ENCODE peak calls at places on chromosomes 7 and 10, in six cellular contexts. One of them, this sample, is unnamed.

GRCh38 chr10:5284311-5285057 is 80.3 kb upstream of the UCN3 start:
- DNase-seq in kidney tubule cell: peak
- DNase-seq in sigmoid colon: no peak
- DNase-seq in SJSA1: peak
- DNase-seq in astrocyte of the cerebellum: no peak
- DNase-seq in NCI-H1105: no peak
- DNase-seq in this sample: peak

GRCh38 chr10:103605359-103606156 is 112.1 kb downstream of the NEURL1 start:
- DNase-seq in kidney tubule cell: peak
- DNase-seq in sigmoid colon: peak
- DNase-seq in SJSA1: peak
- DNase-seq in astrocyte of the cerebellum: no peak
- DNase-seq in NCI-H1105: no peak
- DNase-seq in this sample: peak

GRCh38 chr10:103942866-103943265 is 24.1 kb upstream of the SLK start:
- DNase-seq in kidney tubule cell: no peak
- DNase-seq in sigmoid colon: no peak
- DNase-seq in SJSA1: no peak
- DNase-seq in astrocyte of the cerebellum: no peak
- DNase-seq in NCI-H1105: no peak
- DNase-seq in this sample: no peak

GRCh38 chr7:73638921-73639320 is 14.6 kb upstream of the MLXIPL start:
- DNase-seq in kidney tubule cell: no peak
- DNase-seq in sigmoid colon: no peak
- DNase-seq in SJSA1: no peak
- DNase-seq in astrocyte of the cerebellum: no peak
- DNase-seq in NCI-H1105: no peak
- DNase-seq in this sample: no peak

GRCh38 chr10:133618851-133619250 is 7.7 kb downstream of the FRG2B start:
- DNase-seq in kidney tubule cell: no peak
- DNase-seq in sigmoid colon: no peak
- DNase-seq in SJSA1: no peak
- DNase-seq in astrocyte of the cerebellum: no peak
- DNase-seq in NCI-H1105: no peak
- DNase-seq in this sample: no peak

GRCh38 chr7:50739744-50740455 is 42.8 kb downstream of the GRB10 start:
- DNase-seq in kidney tubule cell: peak
- DNase-seq in sigmoid colon: no peak
- DNase-seq in SJSA1: no peak
- DNase-seq in astrocyte of the cerebellum: no peak
- DNase-seq in NCI-H1105: no peak
- DNase-seq in this sample: no peak

GRCh38 chr10:123203393-123204126 is 49.4 kb downstream of the BUB3 start:
- DNase-seq in kidney tubule cell: peak
- DNase-seq in sigmoid colon: no peak
- DNase-seq in SJSA1: no peak
- DNase-seq in astrocyte of the cerebellum: no peak
- DNase-seq in NCI-H1105: no peak
- DNase-seq in this sample: no peak

GRCh38 chr7:122975341-122975740 is 20.2 kb downstream of the TAS2R16 start:
- DNase-seq in kidney tubule cell: peak
- DNase-seq in sigmoid colon: no peak
- DNase-seq in SJSA1: peak
- DNase-seq in astrocyte of the cerebellum: peak
- DNase-seq in NCI-H1105: no peak
- DNase-seq in this sample: peak

GRCh38 chr10:102612964-102613275 is 31.4 kb upstream of the TRIM8 start:
- DNase-seq in kidney tubule cell: no peak
- DNase-seq in sigmoid colon: peak
- DNase-seq in SJSA1: no peak
- DNase-seq in astrocyte of the cerebellum: no peak
- DNase-seq in NCI-H1105: no peak
- DNase-seq in this sample: no peak

GRCh38 chr10:96357038-96357620 is 1.7 kb downstream of the OPALIN start:
- DNase-seq in kidney tubule cell: no peak
- DNase-seq in sigmoid colon: no peak
- DNase-seq in SJSA1: no peak
- DNase-seq in astrocyte of the cerebellum: no peak
- DNase-seq in NCI-H1105: no peak
- DNase-seq in this sample: no peak

GRCh38 chr7:56175784-56176183 is 59.6 kb upstream of the NUPR2 start:
- DNase-seq in kidney tubule cell: peak
- DNase-seq in sigmoid colon: no peak
- DNase-seq in SJSA1: no peak
- DNase-seq in astrocyte of the cerebellum: no peak
- DNase-seq in NCI-H1105: no peak
- DNase-seq in this sample: no peak

GRCh38 chr10:71077796-71078453 is 134.4 kb upstream of the UNC5B start:
- DNase-seq in kidney tubule cell: no peak
- DNase-seq in sigmoid colon: peak
- DNase-seq in SJSA1: no peak
- DNase-seq in astrocyte of the cerebellum: no peak
- DNase-seq in NCI-H1105: no peak
- DNase-seq in this sample: no peak

GRCh38 chr10:9621216-9621615 is 1396.5 kb upstream of the CELF2 start:
- DNase-seq in kidney tubule cell: no peak
- DNase-seq in sigmoid colon: no peak
- DNase-seq in SJSA1: no peak
- DNase-seq in astrocyte of the cerebellum: no peak
- DNase-seq in NCI-H1105: no peak
- DNase-seq in this sample: no peak

GRCh38 chr7:95335093-95335492 is 10.8 kb upstream of the PON1 start:
- DNase-seq in kidney tubule cell: peak
- DNase-seq in sigmoid colon: no peak
- DNase-seq in SJSA1: no peak
- DNase-seq in astrocyte of the cerebellum: peak
- DNase-seq in NCI-H1105: no peak
- DNase-seq in this sample: no peak

GRCh38 chr7:44310221-44310848 is 15.1 kb downstream of the CAMK2B start:
- DNase-seq in kidney tubule cell: no peak
- DNase-seq in sigmoid colon: no peak
- DNase-seq in SJSA1: no peak
- DNase-seq in astrocyte of the cerebellum: no peak
- DNase-seq in NCI-H1105: no peak
- DNase-seq in this sample: no peak

GRCh38 chr7:45126920-45127319 is 15.4 kb upstream of the TBRG4 start:
- DNase-seq in kidney tubule cell: no peak
- DNase-seq in sigmoid colon: no peak
- DNase-seq in SJSA1: no peak
- DNase-seq in astrocyte of the cerebellum: no peak
- DNase-seq in NCI-H1105: no peak
- DNase-seq in this sample: no peak

GRCh38 chr10:124842721-124843120 is 41.1 kb downstream of the ABRAXAS2 start:
- DNase-seq in kidney tubule cell: no peak
- DNase-seq in sigmoid colon: no peak
- DNase-seq in SJSA1: no peak
- DNase-seq in astrocyte of the cerebellum: no peak
- DNase-seq in NCI-H1105: no peak
- DNase-seq in this sample: no peak

GRCh38 chr10:2619927-2620326 is 447.4 kb upstream of the PFKP start:
- DNase-seq in kidney tubule cell: no peak
- DNase-seq in sigmoid colon: no peak
- DNase-seq in SJSA1: no peak
- DNase-seq in astrocyte of the cerebellum: no peak
- DNase-seq in NCI-H1105: peak
- DNase-seq in this sample: no peak

GRCh38 chr10:29734980-29735627 is 100.3 kb upstream of the SVIL start:
- DNase-seq in kidney tubule cell: peak
- DNase-seq in sigmoid colon: peak
- DNase-seq in SJSA1: peak
- DNase-seq in astrocyte of the cerebellum: no peak
- DNase-seq in NCI-H1105: peak
- DNase-seq in this sample: peak

GRCh38 chr7:128104109-128104742 is 73.0 kb upstream of the LRRC4 start:
- DNase-seq in kidney tubule cell: no peak
- DNase-seq in sigmoid colon: no peak
- DNase-seq in SJSA1: peak
- DNase-seq in astrocyte of the cerebellum: no peak
- DNase-seq in NCI-H1105: no peak
- DNase-seq in this sample: no peak

GRCh38 chr10:12341526-12341925 is 7.8 kb upstream of the CAMK1D start:
- DNase-seq in kidney tubule cell: no peak
- DNase-seq in sigmoid colon: no peak
- DNase-seq in SJSA1: no peak
- DNase-seq in astrocyte of the cerebellum: no peak
- DNase-seq in NCI-H1105: no peak
- DNase-seq in this sample: no peak

GRCh38 chr7:122790558-122790957 is 87.8 kb upstream of the RNF148 start:
- DNase-seq in kidney tubule cell: no peak
- DNase-seq in sigmoid colon: no peak
- DNase-seq in SJSA1: no peak
- DNase-seq in astrocyte of the cerebellum: no peak
- DNase-seq in NCI-H1105: peak
- DNase-seq in this sample: no peak

GRCh38 chr7:37031571-37032257 is 307.4 kb upstream of the AOAH start:
- DNase-seq in kidney tubule cell: peak
- DNase-seq in sigmoid colon: peak
- DNase-seq in SJSA1: peak
- DNase-seq in astrocyte of the cerebellum: peak
- DNase-seq in NCI-H1105: no peak
- DNase-seq in this sample: peak

GRCh38 chr10:94103902-94104301 is 110.2 kb downstream of the PLCE1 start:
- DNase-seq in kidney tubule cell: no peak
- DNase-seq in sigmoid colon: no peak
- DNase-seq in SJSA1: peak
- DNase-seq in astrocyte of the cerebellum: no peak
- DNase-seq in NCI-H1105: no peak
- DNase-seq in this sample: no peak

GRCh38 chr7:20280475-20281351 is 50.0 kb upstream of the ITGB8 start:
- DNase-seq in kidney tubule cell: no peak
- DNase-seq in sigmoid colon: no peak
- DNase-seq in SJSA1: peak
- DNase-seq in astrocyte of the cerebellum: peak
- DNase-seq in NCI-H1105: no peak
- DNase-seq in this sample: no peak

GRCh38 chr7:94409561-94409960 is 14.9 kb downstream of the COL1A2 start:
- DNase-seq in kidney tubule cell: no peak
- DNase-seq in sigmoid colon: no peak
- DNase-seq in SJSA1: no peak
- DNase-seq in astrocyte of the cerebellum: no peak
- DNase-seq in NCI-H1105: no peak
- DNase-seq in this sample: no peak

GRCh38 chr7:150994141-150994837 is 3.5 kb downstream of the NOS3 start:
- DNase-seq in kidney tubule cell: no peak
- DNase-seq in sigmoid colon: no peak
- DNase-seq in SJSA1: no peak
- DNase-seq in astrocyte of the cerebellum: no peak
- DNase-seq in NCI-H1105: no peak
- DNase-seq in this sample: no peak

GRCh38 chr7:82263880-82264751 is 179.5 kb downstream of the CACNA2D1 start:
- DNase-seq in kidney tubule cell: no peak
- DNase-seq in sigmoid colon: no peak
- DNase-seq in SJSA1: no peak
- DNase-seq in astrocyte of the cerebellum: no peak
- DNase-seq in NCI-H1105: peak
- DNase-seq in this sample: no peak

GRCh38 chr10:6678211-6678803 is 98.2 kb upstream of the PRKCQ start:
- DNase-seq in kidney tubule cell: peak
- DNase-seq in sigmoid colon: no peak
- DNase-seq in SJSA1: peak
- DNase-seq in astrocyte of the cerebellum: no peak
- DNase-seq in NCI-H1105: no peak
- DNase-seq in this sample: peak

GRCh38 chr7:40329601-40330153 is 194.9 kb downstream of the SUGCT start:
- DNase-seq in kidney tubule cell: peak
- DNase-seq in sigmoid colon: no peak
- DNase-seq in SJSA1: peak
- DNase-seq in astrocyte of the cerebellum: peak
- DNase-seq in NCI-H1105: peak
- DNase-seq in this sample: peak

GRCh38 chr7:27179030-27179429 is 4.9 kb upstream of the HOXA10 start:
- DNase-seq in kidney tubule cell: peak
- DNase-seq in sigmoid colon: peak
- DNase-seq in SJSA1: peak
- DNase-seq in astrocyte of the cerebellum: no peak
- DNase-seq in NCI-H1105: no peak
- DNase-seq in this sample: no peak

GRCh38 chr7:48004598-48004997 is 24.3 kb downstream of the SUN3 start:
- DNase-seq in kidney tubule cell: no peak
- DNase-seq in sigmoid colon: no peak
- DNase-seq in SJSA1: peak
- DNase-seq in astrocyte of the cerebellum: no peak
- DNase-seq in NCI-H1105: no peak
- DNase-seq in this sample: no peak

GRCh38 chr10:96588060-96588554 is 1.3 kb upstream of the TM9SF3 start:
- DNase-seq in kidney tubule cell: peak
- DNase-seq in sigmoid colon: no peak
- DNase-seq in SJSA1: no peak
- DNase-seq in astrocyte of the cerebellum: no peak
- DNase-seq in NCI-H1105: no peak
- DNase-seq in this sample: no peak

GRCh38 chr7:1558181-1558811 is 2.3 kb upstream of the TMEM184A start:
- DNase-seq in kidney tubule cell: no peak
- DNase-seq in sigmoid colon: no peak
- DNase-seq in SJSA1: no peak
- DNase-seq in astrocyte of the cerebellum: no peak
- DNase-seq in NCI-H1105: no peak
- DNase-seq in this sample: no peak